ENCODE peak calls at places on chromosomes 11 and 22, in nine cellular contexts. N is Right ventricle myocardium superior; K is stimulated activated CD8-positive, alpha-beta memory T cell treated with anti-CD3 and anti-CD28 coated beads, Interleukin-15, amount 100 ng/mL, for 4 hours; L is ACHN; Y is COR-L47; F is AG08395; J is adrenal gland; R is activated CD4-positive, alpha-beta T cell treated with anti-CD3 and anti-CD28 coated beads, Interleukin-2, amount 50 U/mL, for 1 hour; Q is HT-29. V is an unnamed sample.

GRCh38 chr22:22406445-22406844 is 102.1 kb downstream of the ZNF280B start:
- DNase-seq in N (no peak), K (no peak), L (no peak), Y (no peak), F (no peak), J (no peak), R (no peak), Q (no peak), V (no peak)

GRCh38 chr11:65573391-65574146 is 1.2 kb downstream of the FAM89B start:
- DNase-seq in N (no peak), K (no peak), L (no peak), Y (no peak), F (no peak), J (no peak), R (no peak), Q (no peak), V (no peak)

GRCh38 chr11:71300187-71300586 is 47.8 kb upstream of the SHANK2 start:
- DNase-seq in N (no peak), K (no peak), L (no peak), Y (no peak), F (no peak), J (no peak), R (no peak), Q (no peak), V (no peak)

GRCh38 chr11:47179655-47179991 is 2.9 kb upstream of the ARFGAP2 start:
- DNase-seq in N (no peak), K (no peak), L (peak), Y (peak), F (peak), J (no peak), R (peak), Q (peak), V (peak)

GRCh38 chr11:134252539-134253188 is 488 bp downstream of the THYN1 start:
- DNase-seq in N (no peak), K (no peak), L (peak), Y (peak), F (peak), J (no peak), R (no peak), Q (peak), V (no peak)

GRCh38 chr22:41772198-41772597 is 28.3 kb upstream of the CCDC134 start:
- DNase-seq in N (no peak), K (no peak), L (no peak), Y (no peak), F (no peak), J (no peak), R (no peak), Q (no peak), V (no peak)

GRCh38 chr22:27531782-27532530 is 269.6 kb downstream of the MN1 start:
- DNase-seq in N (no peak), K (no peak), L (peak), Y (no peak), F (peak), J (no peak), R (no peak), Q (no peak), V (no peak)

GRCh38 chr11:122085264-122085663 is 30.8 kb downstream of the BLID start:
- DNase-seq in N (no peak), K (no peak), L (no peak), Y (no peak), F (peak), J (no peak), R (no peak), Q (no peak), V (no peak)

GRCh38 chr22:24947881-24948280 is 1.4 kb upstream of the LHFPL7 start:
- DNase-seq in N (no peak), K (no peak), L (no peak), Y (no peak), F (no peak), J (no peak), R (no peak), Q (no peak), V (no peak)

GRCh38 chr22:25002241-25002985 is 49.9 kb downstream of the KIAA1671 start:
- DNase-seq in N (no peak), K (no peak), L (no peak), Y (no peak), F (no peak), J (no peak), R (no peak), Q (no peak), V (peak)

GRCh38 chr11:122976734-122977454 is 4.7 kb downstream of the BSX start:
- DNase-seq in N (no peak), K (no peak), L (no peak), Y (no peak), F (no peak), J (no peak), R (no peak), Q (no peak), V (no peak)

GRCh38 chr22:49546811-49547585 is 280.7 kb downstream of the BRD1 start:
- DNase-seq in N (peak), K (no peak), L (no peak), Y (no peak), F (no peak), J (no peak), R (no peak), Q (no peak), V (no peak)

GRCh38 chr11:8768625-8769333 is 86.2 kb downstream of the RPL27A start:
- DNase-seq in N (peak), K (no peak), L (peak), Y (no peak), F (peak), J (peak), R (no peak), Q (peak), V (no peak)

GRCh38 chr22:35315855-35316745 is 16.4 kb downstream of the TOM1 start:
- DNase-seq in N (peak), K (no peak), L (no peak), Y (peak), F (no peak), J (no peak), R (no peak), Q (no peak), V (no peak)

GRCh38 chr11:89421718-89422117 is 69.5 kb downstream of the NOX4 start:
- DNase-seq in N (no peak), K (no peak), L (no peak), Y (no peak), F (no peak), J (no peak), R (no peak), Q (no peak), V (no peak)

GRCh38 chr11:92227954-92228935 is 3.6 kb downstream of the FAT3 start:
- DNase-seq in N (no peak), K (no peak), L (no peak), Y (peak), F (peak), J (no peak), R (no peak), Q (no peak), V (no peak)

GRCh38 chr22:21682385-21683175 is 16.8 kb downstream of the PPIL2 start:
- DNase-seq in N (no peak), K (no peak), L (peak), Y (no peak), F (no peak), J (no peak), R (no peak), Q (no peak), V (no peak)

GRCh38 chr11:124481365-124482323 is 36.1 kb upstream of the OR8B8 start:
- DNase-seq in N (no peak), K (no peak), L (peak), Y (no peak), F (peak), J (no peak), R (no peak), Q (peak), V (peak)

GRCh38 chr11:20097319-20098221 is 62.7 kb downstream of the DBX1 start:
- DNase-seq in N (no peak), K (no peak), L (no peak), Y (no peak), F (peak), J (no peak), R (no peak), Q (no peak), V (no peak)

GRCh38 chr11:120126543-120126942 is 11.4 kb downstream of the TRIM29 start:
- DNase-seq in N (no peak), K (no peak), L (no peak), Y (no peak), F (no peak), J (no peak), R (no peak), Q (no peak), V (no peak)

GRCh38 chr11:44729718-44730117 is 3.0 kb downstream of the TSPAN18 start:
- DNase-seq in N (no peak), K (no peak), L (no peak), Y (no peak), F (no peak), J (peak), R (no peak), Q (no peak), V (no peak)

GRCh38 chr22:36608987-36609386 is 80.0 kb upstream of the EIF3D start:
- DNase-seq in N (no peak), K (no peak), L (no peak), Y (no peak), F (no peak), J (no peak), R (no peak), Q (no peak), V (no peak)

GRCh38 chr11:33835143-33835878 is 56.6 kb downstream of the LMO2 start:
- DNase-seq in N (no peak), K (no peak), L (peak), Y (peak), F (peak), J (peak), R (no peak), Q (peak), V (no peak)

GRCh38 chr11:110529043-110529442 is 99.3 kb downstream of the FDX1 start:
- DNase-seq in N (no peak), K (no peak), L (peak), Y (no peak), F (no peak), J (no peak), R (no peak), Q (peak), V (no peak)